ENCODE peak calls at places on chromosome 11, in seven cellular contexts. One of them, this sample, is unnamed.

GRCh38 chr11:12130180-12130980 is 20.0 kb downstream of the MICAL2 start:
- DNase-seq in SJSA1: no peak
- DNase-seq in cardiac fibroblast: no peak
- DNase-seq in iPS-NIHi11: no peak
- DNase-seq in lower leg skin: no peak
- DNase-seq in hypothalamus: no peak
- DNase-seq in nucleus accumbens: no peak
- DNase-seq in this sample: no peak

GRCh38 chr11:65008016-65008415 is 5.9 kb upstream of the ARL2 start:
- DNase-seq in iPS-NIHi11: no peak
- DNase-seq in cardiac fibroblast: peak; percentile 14
- DNase-seq in nucleus accumbens: no peak
- DNase-seq in lower leg skin: no peak
- DNase-seq in hypothalamus: no peak
- DNase-seq in SJSA1: no peak
- DNase-seq in this sample: peak; percentile 22

GRCh38 chr11:63490551-63491239 is at the start of gene PLAAT5:
- DNase-seq in cardiac fibroblast: peak; percentile 11
- DNase-seq in SJSA1: no peak
- DNase-seq in iPS-NIHi11: no peak
- DNase-seq in hypothalamus: no peak
- DNase-seq in lower leg skin: no peak
- DNase-seq in nucleus accumbens: peak; percentile 23
- DNase-seq in this sample: no peak

GRCh38 chr11:1983601-1983961 is 14.1 kb downstream of the H19 start:
- DNase-seq in nucleus accumbens: no peak
- DNase-seq in lower leg skin: peak; percentile 45
- DNase-seq in cardiac fibroblast: no peak
- DNase-seq in iPS-NIHi11: no peak
- DNase-seq in SJSA1: no peak
- DNase-seq in hypothalamus: no peak
- DNase-seq in this sample: peak; percentile 0

GRCh38 chr11:16883179-16883578 is 131.0 kb downstream of the PLEKHA7 start:
- DNase-seq in hypothalamus: no peak
- DNase-seq in SJSA1: no peak
- DNase-seq in nucleus accumbens: no peak
- DNase-seq in lower leg skin: no peak
- DNase-seq in cardiac fibroblast: peak; percentile 20
- DNase-seq in iPS-NIHi11: no peak
- DNase-seq in this sample: peak; percentile 94

GRCh38 chr11:2462986-2463765 is 18.4 kb downstream of the KCNQ1 start:
- DNase-seq in nucleus accumbens: no peak
- DNase-seq in lower leg skin: peak; percentile 54
- DNase-seq in iPS-NIHi11: no peak
- DNase-seq in cardiac fibroblast: no peak
- DNase-seq in SJSA1: peak; percentile 48
- DNase-seq in hypothalamus: no peak
- DNase-seq in this sample: peak; percentile 17

GRCh38 chr11:133843454-133843987 is 1.8 kb downstream of the SPATA19 start:
- DNase-seq in hypothalamus: no peak
- DNase-seq in iPS-NIHi11: no peak
- DNase-seq in cardiac fibroblast: no peak
- DNase-seq in lower leg skin: peak; percentile 49
- DNase-seq in SJSA1: no peak
- DNase-seq in nucleus accumbens: no peak
- DNase-seq in this sample: no peak

GRCh38 chr11:119107538-119108150 is 500 bp downstream of the C2CD2L start:
- DNase-seq in cardiac fibroblast: no peak
- DNase-seq in iPS-NIHi11: peak; percentile 57
- DNase-seq in nucleus accumbens: no peak
- DNase-seq in hypothalamus: no peak
- DNase-seq in lower leg skin: no peak
- DNase-seq in SJSA1: no peak
- DNase-seq in this sample: no peak

GRCh38 chr11:118998822-118999221 is 884 bp downstream of the CENATAC start:
- DNase-seq in iPS-NIHi11: peak; percentile 37
- DNase-seq in SJSA1: peak; percentile 73
- DNase-seq in cardiac fibroblast: peak; percentile 79
- DNase-seq in lower leg skin: no peak
- DNase-seq in nucleus accumbens: no peak
- DNase-seq in hypothalamus: no peak
- DNase-seq in this sample: peak; percentile 97

GRCh38 chr11:73228268-73229134 is 10.4 kb downstream of the P2RY2 start:
- DNase-seq in SJSA1: no peak
- DNase-seq in lower leg skin: peak; percentile 46
- DNase-seq in iPS-NIHi11: no peak
- DNase-seq in cardiac fibroblast: no peak
- DNase-seq in nucleus accumbens: no peak
- DNase-seq in hypothalamus: no peak
- DNase-seq in this sample: no peak

GRCh38 chr11:62242021-62242420 is at the start of gene SCGB1D2:
- DNase-seq in iPS-NIHi11: peak; percentile 60
- DNase-seq in nucleus accumbens: peak; percentile 11
- DNase-seq in lower leg skin: no peak
- DNase-seq in cardiac fibroblast: no peak
- DNase-seq in SJSA1: no peak
- DNase-seq in hypothalamus: no peak
- DNase-seq in this sample: peak; percentile 94

GRCh38 chr11:63811522-63811921 is 1.7 kb upstream of the SPINDOC start:
- DNase-seq in cardiac fibroblast: no peak
- DNase-seq in lower leg skin: no peak
- DNase-seq in SJSA1: no peak
- DNase-seq in hypothalamus: no peak
- DNase-seq in iPS-NIHi11: no peak
- DNase-seq in nucleus accumbens: no peak
- DNase-seq in this sample: no peak

GRCh38 chr11:33735426-33736147 is 636 bp downstream of the CD59 start:
- DNase-seq in cardiac fibroblast: peak; percentile 42
- DNase-seq in iPS-NIHi11: peak; percentile 30
- DNase-seq in nucleus accumbens: no peak
- DNase-seq in lower leg skin: peak; percentile 90
- DNase-seq in SJSA1: no peak
- DNase-seq in hypothalamus: no peak
- DNase-seq in this sample: no peak

GRCh38 chr11:117064275-117064674 is 34.0 kb downstream of the SIK3 start:
- DNase-seq in SJSA1: no peak
- DNase-seq in lower leg skin: no peak
- DNase-seq in nucleus accumbens: no peak
- DNase-seq in iPS-NIHi11: no peak
- DNase-seq in hypothalamus: no peak
- DNase-seq in cardiac fibroblast: peak; percentile 64
- DNase-seq in this sample: peak; percentile 47

GRCh38 chr11:69003866-69004311 is 9.2 kb downstream of the MRGPRF start:
- DNase-seq in lower leg skin: peak; percentile 75
- DNase-seq in cardiac fibroblast: no peak
- DNase-seq in SJSA1: peak; percentile 59
- DNase-seq in hypothalamus: no peak
- DNase-seq in nucleus accumbens: no peak
- DNase-seq in iPS-NIHi11: no peak
- DNase-seq in this sample: no peak